ENCODE peak calls at places on chromosomes 1 and 21, in five cellular contexts. Z is AG04450, A is IMR-90, F is epithelial cell of esophagus, M is AG09319. E is an unnamed sample.

GRCh38 chr1:63119575-63120155 is 202.7 kb upstream of the FOXD3 start:
- DNase-seq in Z (no peak), A (no peak), F (no peak), M (peak), E (no peak)

GRCh38 chr21:46183910-46184624 is at the start of gene SPATC1L:
- DNase-seq in Z (no peak), A (peak), F (peak), M (no peak), E (peak)

GRCh38 chr1:99004270-99005141 is at the start of gene PLPPR5:
- DNase-seq in Z (no peak), A (peak), F (peak), M (no peak), E (peak)

GRCh38 chr1:161158316-161159016 is 834 bp upstream of the USP21 start:
- DNase-seq in Z (no peak), A (no peak), F (peak), M (no peak), E (no peak)

GRCh38 chr1:978835-979743 is 2.8 kb downstream of the PERM1 start:
- DNase-seq in Z (no peak), A (no peak), F (no peak), M (no peak), E (no peak)

GRCh38 chr1:10663668-10664035 is 132.8 kb downstream of the CASZ1 start:
- DNase-seq in Z (no peak), A (peak), F (peak), M (no peak), E (no peak)

GRCh38 chr1:14627608-14628489 is 29.4 kb downstream of the KAZN start:
- DNase-seq in Z (no peak), A (no peak), F (no peak), M (no peak), E (no peak)

GRCh38 chr1:68495532-68495931 is 1.4 kb downstream of the DEPDC1 start:
- DNase-seq in Z (no peak), A (no peak), F (peak), M (no peak), E (no peak)

GRCh38 chr1:51572365-51572764 is 44.5 kb upstream of the OSBPL9 start:
- DNase-seq in Z (no peak), A (no peak), F (no peak), M (no peak), E (no peak)

GRCh38 chr1:16152521-16153087 is 3.3 kb downstream of the EPHA2 start:
- DNase-seq in Z (no peak), A (peak), F (no peak), M (no peak), E (peak)

GRCh38 chr1:94715311-94715710 is 104.8 kb upstream of the SLC44A3 start:
- DNase-seq in Z (no peak), A (no peak), F (no peak), M (no peak), E (no peak)

GRCh38 chr21:26146681-26147080 is 23.9 kb downstream of the APP start:
- DNase-seq in Z (no peak), A (no peak), F (no peak), M (no peak), E (no peak)

GRCh38 chr1:19336543-19336942 is 24.4 kb downstream of the SLC66A1 start:
- DNase-seq in Z (no peak), A (peak), F (peak), M (no peak), E (peak)

GRCh38 chr1:217019475-217019874 is 296.2 kb upstream of the ESRRG start:
- DNase-seq in Z (no peak), A (no peak), F (no peak), M (no peak), E (no peak)

DNA sequence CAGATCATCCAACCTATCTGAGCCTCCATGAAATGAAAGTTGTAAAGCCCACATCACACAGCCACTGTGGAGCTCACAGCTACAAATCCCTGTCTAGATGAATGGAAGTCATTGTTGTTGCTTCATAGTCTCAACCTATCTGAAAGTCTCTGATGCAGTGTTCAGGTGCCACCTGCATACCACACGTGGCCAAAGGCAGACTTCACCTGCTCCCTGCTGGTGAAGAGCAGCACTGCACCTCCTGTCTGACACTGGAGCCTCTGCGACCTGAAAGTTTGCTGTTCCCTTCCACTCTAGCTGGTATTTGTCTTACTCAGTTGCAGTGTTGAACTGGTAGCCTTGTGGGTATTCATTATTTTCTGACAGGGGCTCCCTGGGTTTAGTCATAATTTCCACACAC is 18.4 kb downstream of the LORICRIN start:
- DNase-seq in Z (no peak), A (no peak), F (peak), M (no peak), E (no peak)
- TF ChIP-seq CTCF in Z (peak), A (peak), F (peak), M (peak), E (peak)

GRCh38 chr1:31214316-31215082 is 25.2 kb downstream of the NKAIN1 start:
- DNase-seq in Z (no peak), A (no peak), F (no peak), M (no peak), E (no peak)
- TF ChIP-seq CTCF in Z (no peak), A (no peak), F (no peak), M (no peak), E (no peak)

GRCh38 chr1:155278689-155279160 is 1.5 kb downstream of the HCN3 start:
- DNase-seq in Z (no peak), A (peak), F (peak), M (no peak), E (no peak)

GRCh38 chr1:155282488-155283086 is 5.3 kb downstream of the HCN3 start:
- DNase-seq in Z (no peak), A (no peak), F (no peak), M (no peak), E (no peak)

GRCh38 chr1:155277070-155277895 is at the start of gene HCN3:
- DNase-seq in Z (peak), A (peak), F (peak), M (peak), E (peak)

GRCh38 chr1:155273134-155273982 is at the start of gene CLK2:
- DNase-seq in Z (peak), A (peak), F (peak), M (peak), E (peak)

DNA sequence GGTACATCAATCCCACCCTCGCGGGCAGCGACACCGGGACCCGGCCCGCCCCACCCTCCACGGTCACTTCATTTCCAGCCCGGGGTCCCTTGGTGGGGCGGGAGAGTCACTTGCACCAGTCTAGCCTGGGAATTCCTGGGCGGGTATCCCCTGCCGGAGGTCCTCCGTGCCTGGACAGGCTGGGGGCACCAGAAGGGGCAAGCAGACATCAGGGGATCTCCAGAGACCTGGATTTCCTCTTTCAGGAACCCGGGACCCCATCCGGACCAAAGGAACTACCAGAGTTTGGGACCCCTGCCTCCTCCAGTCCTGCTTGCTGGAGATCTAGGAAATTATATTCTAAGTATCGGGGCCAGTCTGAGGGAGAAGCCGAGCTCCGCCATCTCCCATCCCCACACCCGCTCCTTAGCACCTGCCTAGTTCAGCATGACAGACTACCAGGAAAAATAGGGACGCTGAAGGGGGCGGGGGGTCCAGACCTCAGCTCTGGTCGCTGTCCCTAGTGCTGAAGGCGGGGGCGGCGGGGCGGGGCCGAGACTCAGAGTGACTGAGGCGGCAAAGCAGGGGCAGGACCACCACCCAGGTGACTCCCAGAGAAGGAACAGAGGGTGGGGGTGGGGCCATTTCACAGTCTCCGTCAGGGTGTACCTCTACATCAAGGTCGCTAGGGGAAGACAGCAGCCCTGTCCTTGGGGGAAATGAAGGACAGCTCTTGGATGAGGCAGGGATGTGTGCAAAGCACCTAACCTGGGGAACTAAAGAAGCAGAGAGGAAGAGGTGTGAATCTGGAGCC is 829 bp downstream of the HCN3 start:
- DNase-seq in Z (no peak), A (peak), F (peak), M (no peak), E (no peak)
- TF ChIP-seq CTCF in Z (peak), A (peak), F (peak), M (peak), E (no peak)

DNA sequence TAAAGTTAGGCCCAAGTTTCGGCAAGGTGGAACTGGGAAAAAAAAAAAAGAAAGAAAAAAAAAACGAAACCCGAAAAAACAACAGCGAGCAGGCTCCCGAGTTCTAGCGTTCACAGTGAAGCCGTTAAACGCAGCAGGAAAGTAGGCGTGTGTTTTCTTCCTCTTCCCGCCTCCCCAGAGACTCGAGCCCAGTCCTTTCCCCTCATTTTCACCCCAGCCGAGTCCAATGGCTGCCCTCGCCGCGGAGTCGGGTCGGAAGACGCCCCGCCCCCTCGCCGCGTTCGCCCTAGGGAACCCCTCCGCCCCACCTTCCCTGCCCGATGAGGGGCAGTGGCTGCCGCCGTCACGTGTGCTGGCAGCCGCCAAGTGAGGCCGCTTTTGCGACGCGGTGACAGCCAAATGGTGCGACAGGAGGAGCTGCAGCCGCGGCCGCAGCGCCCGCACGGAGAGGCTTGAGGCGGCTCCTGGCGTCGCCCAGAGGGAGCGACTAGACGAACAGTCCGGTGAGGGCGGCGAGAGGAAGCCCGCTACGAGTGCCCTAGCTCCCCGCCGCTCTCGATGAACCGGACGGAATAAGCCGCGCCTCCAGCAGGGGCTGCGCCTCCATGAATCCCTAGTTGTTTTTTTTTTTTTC is at the start of gene PKN2:
- DNase-seq in Z (peak), A (peak), F (peak), M (peak), E (peak)
- TF ChIP-seq CTCF in Z (peak), A (peak), F (no peak), M (peak), E (no peak)

GRCh38 chr1:2439369-2439768 is 27.0 kb upstream of the PEX10 start:
- DNase-seq in Z (no peak), A (no peak), F (no peak), M (no peak), E (no peak)
- TF ChIP-seq CTCF in Z (no peak), A (no peak), F (no peak), M (no peak), E (no peak)

GRCh38 chr21:42629856-42630410 is 23.5 kb upstream of the PDE9A start:
- DNase-seq in Z (no peak), A (no peak), F (no peak), M (no peak), E (no peak)

GRCh38 chr21:42632771-42633690 is 20.4 kb upstream of the PDE9A start:
- DNase-seq in Z (no peak), A (no peak), F (no peak), M (no peak), E (no peak)

GRCh38 chr21:42632336-42632751 is 21.1 kb upstream of the PDE9A start:
- DNase-seq in Z (no peak), A (no peak), F (no peak), M (no peak), E (no peak)

GRCh38 chr21:42630626-42631025 is 22.8 kb upstream of the PDE9A start:
- DNase-seq in Z (no peak), A (no peak), F (no peak), M (no peak), E (no peak)

GRCh38 chr21:42631142-42631541 is 22.3 kb upstream of the PDE9A start:
- DNase-seq in Z (no peak), A (no peak), F (no peak), M (no peak), E (no peak)
- TF ChIP-seq CTCF in Z (no peak), A (no peak), F (no peak), M (no peak), E (no peak)

GRCh38 chr1:203128691-203129500 is 1.4 kb downstream of the ADORA1 start:
- DNase-seq in Z (no peak), A (no peak), F (no peak), M (no peak), E (no peak)
- TF ChIP-seq CTCF in Z (no peak), A (no peak), F (no peak), M (no peak), E (no peak)

DNA sequence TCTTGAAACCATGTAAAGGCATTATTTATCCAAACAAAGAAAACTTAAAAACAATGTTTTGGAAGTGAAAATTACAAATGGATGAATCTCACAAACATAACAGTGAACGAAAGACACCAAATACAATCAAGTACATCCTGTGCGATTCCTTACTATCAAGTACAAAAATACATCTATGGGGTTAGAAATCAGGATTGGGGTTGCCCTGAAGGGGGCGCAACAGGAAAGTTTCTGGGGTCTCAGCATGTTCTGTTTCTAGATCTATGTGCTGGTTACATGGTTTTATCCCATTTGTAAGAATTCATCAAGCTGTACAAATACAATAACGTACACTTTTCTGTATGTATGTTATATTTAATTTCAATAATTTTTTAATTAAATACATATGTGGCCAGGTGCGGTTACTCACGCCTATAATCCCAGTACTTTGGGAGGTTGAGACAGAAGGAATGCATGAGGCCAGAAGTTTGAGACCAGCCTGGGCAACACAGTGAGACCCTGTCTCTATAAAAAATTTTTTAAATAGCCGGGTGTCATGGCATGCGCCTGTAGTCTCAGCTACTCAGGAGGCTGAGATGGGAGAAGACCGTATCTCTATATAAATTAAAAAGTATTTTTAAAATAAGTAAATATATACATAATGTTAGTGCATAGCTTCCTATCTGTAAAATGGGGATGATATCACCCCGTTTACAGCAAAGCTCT is 121.5 kb upstream of the SOD1 start:
- DNase-seq in Z (no peak), A (no peak), F (no peak), M (no peak), E (no peak)
- TF ChIP-seq CTCF in Z (no peak), A (no peak), F (no peak), M (no peak), E (peak)

DNA sequence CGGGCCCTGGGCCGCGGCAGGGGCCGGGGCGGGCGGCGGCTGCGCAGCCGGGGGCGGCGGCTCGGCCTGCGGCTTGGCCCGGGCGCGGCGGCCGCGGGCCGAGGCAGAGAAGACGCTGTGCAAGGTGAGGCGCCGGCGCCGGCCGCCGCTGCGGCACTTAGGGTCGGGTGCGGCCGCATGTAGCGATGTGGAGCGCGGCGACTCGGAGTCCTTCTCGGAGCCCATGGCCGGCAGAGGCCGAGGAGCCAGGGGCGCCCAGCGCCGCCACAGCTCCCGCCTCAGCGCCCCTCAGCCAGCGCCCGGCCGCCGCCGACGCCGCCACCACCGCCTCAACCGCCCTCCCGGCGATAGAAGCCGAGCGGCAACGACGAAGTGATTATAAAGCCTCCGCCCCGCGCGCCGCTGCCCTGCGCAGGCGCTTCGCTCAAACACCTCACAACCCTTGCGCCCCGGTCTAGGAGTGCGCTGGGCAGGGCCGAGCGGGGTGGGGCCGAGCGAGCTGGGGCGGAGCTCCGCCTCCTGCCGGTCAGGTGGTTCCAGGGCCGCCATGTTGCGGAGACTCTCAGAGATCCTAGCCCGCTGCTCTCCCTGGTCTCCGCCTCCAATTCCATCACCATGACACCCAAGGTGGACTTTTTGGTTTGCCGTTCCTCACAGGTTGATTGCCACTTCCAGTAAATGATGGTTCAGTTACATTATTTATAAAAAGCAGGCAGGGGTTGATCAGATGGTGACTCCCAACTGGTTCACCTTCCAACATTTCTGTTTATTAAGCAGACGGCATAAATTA is at the start of gene RNF19B:
- DNase-seq in Z (peak), A (peak), F (peak), M (peak), E (peak)
- TF ChIP-seq CTCF in Z (no peak), A (no peak), F (no peak), M (no peak), E (no peak)

E was measured in astrocyte.